ENCODE peak calls at places on chromosomes 12 and 14, in seven cellular contexts. Z is heart right ventricle; A is effector memory CD4-positive, alpha-beta T cell; P is Peyer's patch; W is right cardiac atrium; Q is OCI-LY7; B is colonic mucosa. D is an unnamed sample. For H3K4me1, the result is how much of the 10 kb centered on the place peaks cover.

GRCh38 chr12:131808744-131809371 is 19.3 kb upstream of the MMP17 start:
- DNase-seq in Z (no peak), A (no peak), P (peak), W (peak), Q (peak), B (no peak), D (peak)

GRCh38 chr12:124780752-124781685 is 82.6 kb downstream of the SCARB1 start:
- DNase-seq in Z (no peak), A (no peak), P (no peak), W (no peak), Q (no peak), B (no peak), D (no peak)

GRCh38 chr12:53651718-53652117 is 24.2 kb downstream of the ATP5MC2 start:
- DNase-seq in Z (no peak), A (no peak), P (no peak), W (no peak), Q (no peak), B (no peak), D (no peak)

GRCh38 chr14:73264080-73264895 is 27.0 kb downstream of the PAPLN start:
- DNase-seq in Z (no peak), A (no peak), P (no peak), W (no peak), Q (no peak), B (no peak), D (no peak)

GRCh38 chr14:93909429-93910128 is 17.6 kb upstream of the FAM181A start:
- DNase-seq in Z (no peak), A (no peak), P (no peak), W (no peak), Q (no peak), B (no peak), D (no peak)

GRCh38 chr12:68508536-68509050 is 102.1 kb upstream of the RAP1B start:
- DNase-seq in Z (no peak), A (no peak), P (no peak), W (no peak), Q (no peak), B (no peak), D (no peak)

GRCh38 chr14:104072586-104072985 is 12.9 kb upstream of the ASPG start:
- DNase-seq in Z (no peak), A (no peak), P (no peak), W (no peak), Q (no peak), B (no peak), D (no peak)

GRCh38 chr12:43501705-43502104 is 50.3 kb downstream of the ADAMTS20 start:
- DNase-seq in Z (no peak), A (no peak), P (no peak), W (no peak), Q (peak), B (no peak), D (no peak)

GRCh38 chr12:9711664-9712063 is 21.2 kb downstream of the CLECL1 start:
- DNase-seq in Z (no peak), A (no peak), P (no peak), W (no peak), Q (no peak), B (no peak), D (no peak)

GRCh38 chr12:91926810-91927209 is 218.8 kb downstream of the BTG1 start:
- DNase-seq in Z (no peak), A (no peak), P (no peak), W (no peak), Q (no peak), B (no peak), D (no peak)

GRCh38 chr12:46401703-46402102 is 29.1 kb upstream of the SLC38A2 start:
- DNase-seq in Z (no peak), A (no peak), P (no peak), W (peak), Q (no peak), B (no peak), D (peak)

GRCh38 chr14:35531960-35532747 is 1.8 kb upstream of the INSM2 start:
- DNase-seq in Z (no peak), A (no peak), P (no peak), W (no peak), Q (no peak), B (no peak), D (no peak)

GRCh38 chr12:12470751-12471300 is 91.8 kb downstream of the DUSP16 start:
- DNase-seq in Z (no peak), A (no peak), P (no peak), W (no peak), Q (no peak), B (no peak), D (no peak)

GRCh38 chr14:64656986-64657385 is 47.2 kb upstream of the PLEKHG3 start:
- DNase-seq in Z (no peak), A (no peak), P (no peak), W (no peak), Q (no peak), B (no peak), D (no peak)

GRCh38 chr12:105141320-105141918 is 33.9 kb downstream of the WASHC4 start:
- DNase-seq in Z (no peak), A (no peak), P (no peak), W (no peak), Q (no peak), B (no peak), D (no peak)

GRCh38 chr14:35940291-35940690 is 114.2 kb downstream of the BRMS1L start:
- DNase-seq in Z (no peak), A (no peak), P (no peak), W (no peak), Q (no peak), B (no peak), D (no peak)

GRCh38 chr12:121718653-121719239 is 6.2 kb downstream of the TMEM120B start:
- DNase-seq in Z (no peak), A (no peak), P (no peak), W (no peak), Q (peak), B (no peak), D (no peak)

GRCh38 chr12:132287391-132288238 is 41.8 kb downstream of the GALNT9 start:
- DNase-seq in Z (no peak), A (no peak), P (no peak), W (peak), Q (no peak), B (no peak), D (peak)

GRCh38 chr14:68476212-68476964 is 316.5 kb downstream of the ZFP36L1 start:
- DNase-seq in Z (peak), A (no peak), P (peak), W (peak), Q (peak), B (no peak), D (no peak)

GRCh38 chr12:59929091-59929490 is 333.3 kb downstream of the SLC16A7 start:
- DNase-seq in Z (no peak), A (no peak), P (no peak), W (no peak), Q (no peak), B (no peak), D (no peak)

GRCh38 chr12:29234965-29235364 is 85.9 kb downstream of the FAR2 start:
- DNase-seq in Z (no peak), A (no peak), P (no peak), W (no peak), Q (no peak), B (no peak), D (no peak)

GRCh38 chr14:101849125-101849524 is 87.6 kb downstream of the PPP2R5C start:
- DNase-seq in Z (no peak), A (no peak), P (peak), W (peak), Q (no peak), B (peak), D (no peak)

GRCh38 chr12:49783917-49784676 is 42.7 kb downstream of the TMBIM6 start:
- DNase-seq in Z (no peak), A (no peak), P (no peak), W (no peak), Q (no peak), B (no peak), D (no peak)

GRCh38 chr12:105766029-105766428 is 372.7 kb downstream of the NUAK1 start:
- DNase-seq in Z (no peak), A (no peak), P (no peak), W (no peak), Q (no peak), B (no peak), D (no peak)

GRCh38 chr12:23084236-23084995 is 459.4 kb downstream of the ETNK1 start:
- DNase-seq in Z (no peak), A (no peak), P (no peak), W (no peak), Q (no peak), B (no peak), D (no peak)

GRCh38 chr14:54652188-54652889 is 85.4 kb downstream of the SAMD4A start:
- DNase-seq in Z (peak), A (no peak), P (peak), W (peak), Q (no peak), B (peak), D (peak)

GRCh38 chr12:54036620-54037359 is 3.9 kb downstream of the HOXC5 start:
- DNase-seq in Z (no peak), A (no peak), P (no peak), W (no peak), Q (peak), B (no peak), D (no peak)

GRCh38 chr12:131487379-131488129 is 223.3 kb upstream of the SFSWAP start:
- DNase-seq in Z (no peak), A (no peak), P (no peak), W (no peak), Q (no peak), B (no peak), D (no peak)

GRCh38 chr14:102594514-102595175 is 2.2 kb downstream of the RCOR1 start:
- DNase-seq in Z (peak), A (peak), P (peak), W (no peak), Q (peak), B (peak), D (peak)

GRCh38 chr14:100776681-100777365 is 49.1 kb upstream of the MEG3 start:
- DNase-seq in Z (no peak), A (no peak), P (no peak), W (no peak), Q (no peak), B (no peak), D (no peak)

GRCh38 chr14:55115861-55116245 is 13.2 kb upstream of the LGALS3 start:
- DNase-seq in Z (no peak), A (no peak), P (no peak), W (no peak), Q (no peak), B (no peak), D (no peak)

GRCh38 chr12:65656904-65657351 is 167.4 kb upstream of the HMGA2 start:
- DNase-seq in Z (no peak), A (no peak), P (no peak), W (no peak), Q (no peak), B (no peak), D (no peak)

GRCh38 chr14:55071870-55072640 is 20.6 kb downstream of the MAPK1IP1L start:
- DNase-seq in Z (peak), A (no peak), P (no peak), W (no peak), Q (peak), B (no peak), D (no peak)

GRCh38 chr12:118058881-118059644 is 1.9 kb downstream of the WSB2 start:
- DNase-seq in Z (no peak), A (no peak), P (no peak), W (no peak), Q (no peak), B (no peak), D (no peak)
- H3K4me1 ChIP-seq in Z (under half), A (under half), P (under half), W (under half), Q (under half), B (under half), D (under half)

GRCh38 chr14:105210266-105211025 is 29.3 kb upstream of the NUDT14 start:
- DNase-seq in Z (no peak), A (no peak), P (no peak), W (peak), Q (no peak), B (no peak), D (peak)

GRCh38 chr14:105212541-105213305 is 31.6 kb upstream of the NUDT14 start:
- DNase-seq in Z (no peak), A (no peak), P (no peak), W (peak), Q (no peak), B (no peak), D (no peak)

GRCh38 chr14:105211086-105211757 is 30.1 kb upstream of the NUDT14 start:
- DNase-seq in Z (no peak), A (no peak), P (no peak), W (peak), Q (no peak), B (no peak), D (no peak)

GRCh38 chr14:105213396-105213795 is 32.3 kb upstream of the NUDT14 start:
- DNase-seq in Z (no peak), A (no peak), P (no peak), W (no peak), Q (no peak), B (no peak), D (no peak)

GRCh38 chr14:105211758-105212089 is 30.6 kb upstream of the NUDT14 start:
- DNase-seq in Z (no peak), A (no peak), P (no peak), W (no peak), Q (no peak), B (no peak), D (no peak)
- H3K4me1 ChIP-seq in Z (under half), A (under half), P (under half), W (under half), Q (under half), B (under half), D (under half)

GRCh38 chr12:18750087-18750486 is 12.2 kb downstream of the CAPZA3 start:
- DNase-seq in Z (no peak), A (no peak), P (no peak), W (no peak), Q (no peak), B (no peak), D (no peak)
- H3K4me1 ChIP-seq in Z (under half), A (under half), P (under half), W (under half), Q (under half), B (under half), D (under half)

GRCh38 chr12:90301734-90302133 is 593.1 kb upstream of the ATP2B1 start:
- DNase-seq in Z (no peak), A (no peak), P (no peak), W (no peak), Q (no peak), B (no peak), D (no peak)

GRCh38 chr12:90295858-90296257 is 587.2 kb upstream of the ATP2B1 start:
- DNase-seq in Z (no peak), A (no peak), P (no peak), W (no peak), Q (no peak), B (no peak), D (no peak)

GRCh38 chr12:90301095-90301494 is 592.5 kb upstream of the ATP2B1 start:
- DNase-seq in Z (no peak), A (no peak), P (no peak), W (no peak), Q (no peak), B (no peak), D (no peak)

GRCh38 chr12:90298289-90298948 is 589.8 kb upstream of the ATP2B1 start:
- DNase-seq in Z (no peak), A (no peak), P (no peak), W (no peak), Q (no peak), B (no peak), D (no peak)

GRCh38 chr12:90299121-90299520 is 590.5 kb upstream of the ATP2B1 start:
- DNase-seq in Z (no peak), A (no peak), P (no peak), W (no peak), Q (no peak), B (no peak), D (no peak)
- H3K4me1 ChIP-seq in Z (under half), A (under half), P (under half), W (under half), Q (under half), B (under half), D (under half)

DNA sequence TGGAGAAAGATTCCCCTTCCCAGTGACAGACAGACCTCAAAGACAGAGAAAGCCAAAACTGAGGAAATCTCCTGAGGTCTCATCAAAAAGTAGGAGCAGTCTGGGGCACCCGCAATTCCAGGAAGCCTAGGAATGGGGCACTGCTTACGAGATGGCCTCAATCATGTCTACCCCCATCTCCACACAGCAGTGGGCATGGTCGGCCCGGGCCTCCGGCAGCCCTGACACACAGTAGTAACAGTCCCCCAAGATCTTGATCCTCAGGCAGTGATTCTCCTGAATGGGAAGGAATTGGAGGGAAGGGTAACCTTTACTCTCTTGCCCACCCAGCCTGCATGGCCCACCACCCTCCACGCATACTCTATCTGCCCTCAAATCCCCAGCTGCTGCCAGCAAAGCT is 11.9 kb downstream of the ADCY6 start:
- DNase-seq in Z (no peak), A (no peak), P (no peak), W (no peak), Q (no peak), B (no peak), D (no peak)
- H3K4me1 ChIP-seq in Z (half or more), A (under half), P (under half), W (under half), Q (under half), B (under half), D (half or more)

D was measured in heart left ventricle.